ENCODE peak calls at places on chromosomes 1 and 21, in four cellular contexts. C, V, Q and R are unnamed samples.

GRCh38 chr1:156639601-156640101 is 2.3 kb upstream of the BCAN start:
- DNase-seq in C (no peak), Q (no peak), V (no peak), R (no peak)

GRCh38 chr1:34549199-34549598 is 205.6 kb upstream of the GJB5 start:
- DNase-seq in C (peak), V (no peak), Q (peak), R (no peak)

GRCh38 chr1:77538956-77539509 is 143.4 kb downstream of the ZZZ3 start:
- DNase-seq in Q (no peak), C (peak), V (peak), R (peak)

GRCh38 chr1:210464519-210465039 is 135.9 kb downstream of the HHAT start:
- DNase-seq in C (peak), V (no peak), Q (peak), R (no peak)

GRCh38 chr1:54397090-54397591 is 9.1 kb downstream of the SSBP3 start:
- DNase-seq in V (no peak), Q (no peak), C (no peak), R (no peak)

GRCh38 chr1:167199656-167200055 is 21.0 kb upstream of the POU2F1 start:
- DNase-seq in V (no peak), C (no peak), Q (no peak), R (no peak)

GRCh38 chr1:89938171-89939055 is 56.5 kb upstream of the ZNF326 start:
- DNase-seq in C (no peak), V (peak), Q (no peak), R (no peak)

GRCh38 chr1:78645728-78646127 is 3.9 kb upstream of the IFI44 start:
- DNase-seq in Q (peak), V (no peak), C (no peak), R (no peak)

GRCh38 chr1:31802190-31803150 is 13.4 kb downstream of the SPOCD1 start:
- DNase-seq in Q (no peak), C (no peak), V (peak), R (no peak)

GRCh38 chr1:20322081-20322824 is 31.6 kb downstream of the VWA5B1 start:
- DNase-seq in V (peak), Q (peak), C (peak), R (no peak)

GRCh38 chr1:201284636-201285035 is 1.3 kb downstream of the PKP1 start:
- DNase-seq in V (no peak), Q (no peak), C (no peak), R (no peak)

GRCh38 chr1:2132222-2133038 is 62.1 kb downstream of the FAAP20 start:
- DNase-seq in Q (no peak), V (peak), C (no peak), R (peak)

GRCh38 chr21:15277498-15277897 is 212.7 kb upstream of the NRIP1 start:
- DNase-seq in V (no peak), Q (no peak), C (no peak), R (no peak)

GRCh38 chr1:241423541-241424479 is 66.8 kb upstream of the RGS7 start:
- DNase-seq in V (peak), C (peak), Q (no peak), R (peak)

GRCh38 chr1:17335821-17336718 is 28.1 kb downstream of the PADI4 start:
- DNase-seq in V (peak), Q (peak), C (peak), R (peak)

GRCh38 chr1:87045757-87046422 is 131.5 kb downstream of the HS2ST1 start:
- DNase-seq in C (peak), V (no peak), Q (peak), R (no peak)

GRCh38 chr1:85888961-85889360 is 180.7 kb upstream of the ZNHIT6 start:
- DNase-seq in V (peak), C (no peak), Q (no peak), R (no peak)

GRCh38 chr1:23913212-23913880 is at the start of gene CNR2:
- DNase-seq in V (no peak), Q (peak), C (peak), R (no peak)

GRCh38 chr1:210231846-210232523 is 611 bp upstream of the SERTAD4 start:
- DNase-seq in V (peak), C (no peak), Q (no peak), R (no peak)

GRCh38 chr1:77407738-77408375 is 126.0 kb downstream of the AK5 start:
- DNase-seq in V (peak), C (no peak), Q (no peak), R (no peak)